ENCODE peak calls at places on chromosome 17, in eight cellular contexts. O, M, C, S, N, E, L and T are unnamed samples.

GRCh38 chr17:27461192-27461859 is 5.1 kb downstream of the KSR1 start:
- DNase-seq in O (no peak), M (no peak), C (no peak), S (no peak), N (no peak), E (no peak), L (no peak), T (no peak)

GRCh38 chr17:2275722-2276121 is 27.9 kb downstream of the SMG6 start:
- DNase-seq in O (no peak), M (no peak), C (no peak), S (no peak), N (no peak), E (no peak), L (no peak), T (no peak)

GRCh38 chr17:1830288-1830687 is 483 bp downstream of the RPA1 start:
- DNase-seq in O (no peak), M (peak), C (no peak), S (peak), N (peak), E (peak), L (peak), T (no peak)

GRCh38 chr17:10309003-10309974 is 63.5 kb downstream of the MYH13 start:
- DNase-seq in O (no peak), M (no peak), C (no peak), S (no peak), N (no peak), E (no peak), L (no peak), T (no peak)

GRCh38 chr17:82321947-82322466 is 4.6 kb upstream of the CD7 start:
- DNase-seq in O (no peak), M (no peak), C (no peak), S (no peak), N (no peak), E (no peak), L (no peak), T (no peak)

GRCh38 chr17:6505425-6506142 is 50.8 kb downstream of the PITPNM3 start:
- DNase-seq in O (no peak), M (no peak), C (no peak), S (no peak), N (no peak), E (peak), L (no peak), T (no peak)

GRCh38 chr17:44039829-44040635 is 25.3 kb upstream of the TMEM101 start:
- DNase-seq in O (no peak), M (no peak), C (no peak), S (no peak), N (no peak), E (no peak), L (no peak), T (no peak)

GRCh38 chr17:83073389-83074063 is 5.9 kb upstream of the METRNL start:
- DNase-seq in O (no peak), M (peak), C (peak), S (no peak), N (no peak), E (peak), L (no peak), T (no peak)

GRCh38 chr17:46964315-46965265 is 14.5 kb downstream of the RPRML start:
- DNase-seq in O (no peak), M (no peak), C (no peak), S (no peak), N (no peak), E (no peak), L (peak), T (no peak)

GRCh38 chr17:62187681-62188080 is 122.6 kb upstream of the MED13 start:
- DNase-seq in O (no peak), M (no peak), C (no peak), S (no peak), N (no peak), E (peak), L (no peak), T (peak)

GRCh38 chr17:45177563-45177962 is 15.9 kb downstream of the HEXIM2 start:
- DNase-seq in O (no peak), M (no peak), C (no peak), S (no peak), N (no peak), E (no peak), L (no peak), T (no peak)

GRCh38 chr17:3766783-3767182 is 34.2 kb downstream of the ITGAE start:
- DNase-seq in O (no peak), M (no peak), C (no peak), S (no peak), N (no peak), E (no peak), L (no peak), T (no peak)

GRCh38 chr17:76082326-76083251 is 3.6 kb downstream of the ZACN start:
- DNase-seq in O (no peak), M (no peak), C (no peak), S (no peak), N (no peak), E (no peak), L (peak), T (no peak)

GRCh38 chr17:78583091-78583490 is 5.9 kb upstream of the DNAH17 start:
- DNase-seq in O (no peak), M (no peak), C (no peak), S (no peak), N (peak), E (peak), L (peak), T (no peak)

DNA sequence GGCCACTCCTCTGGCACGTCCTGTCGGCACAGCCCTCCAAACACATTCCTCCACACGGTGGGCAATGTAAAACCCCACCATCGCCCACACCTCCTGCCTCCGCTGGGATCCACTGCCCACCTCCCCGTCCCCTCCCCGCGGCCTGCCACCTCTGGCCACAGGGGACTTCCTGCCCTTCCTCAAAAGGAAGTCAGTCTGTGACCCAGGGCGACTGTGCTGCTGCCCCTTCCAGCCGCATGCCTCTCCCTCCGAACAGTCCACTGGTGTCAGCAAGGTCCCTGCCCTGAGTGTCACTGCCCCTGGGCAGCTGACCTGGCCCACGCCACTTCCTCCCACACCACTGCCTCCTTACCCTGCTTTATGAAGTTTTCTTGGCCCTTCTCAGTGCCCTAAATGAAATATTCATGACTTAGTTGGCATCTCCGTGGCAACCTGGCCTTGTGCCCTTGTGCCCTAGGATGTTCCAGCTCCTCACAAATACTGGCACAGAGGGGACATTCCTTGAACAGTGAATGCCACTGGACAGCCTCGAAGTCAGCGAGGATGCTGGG is 2.0 kb downstream of the PLD6 start:
- DNase-seq in O (no peak), M (no peak), C (no peak), S (no peak), N (no peak), E (no peak), L (peak), T (no peak)
- H3K4me3 ChIP-seq in O (no peak), M (no peak), C (no peak), S (peak), N (no peak), E (no peak), L (no peak), T (no peak)

GRCh38 chr17:42674755-42675347 is 1.9 kb downstream of the PLEKHH3 start:
- DNase-seq in O (no peak), M (no peak), C (no peak), S (no peak), N (peak), E (peak), L (peak), T (no peak)
- H3K4me3 ChIP-seq in O (peak), M (peak), C (peak), S (peak), N (peak), E (peak), L (peak), T (peak)

DNA sequence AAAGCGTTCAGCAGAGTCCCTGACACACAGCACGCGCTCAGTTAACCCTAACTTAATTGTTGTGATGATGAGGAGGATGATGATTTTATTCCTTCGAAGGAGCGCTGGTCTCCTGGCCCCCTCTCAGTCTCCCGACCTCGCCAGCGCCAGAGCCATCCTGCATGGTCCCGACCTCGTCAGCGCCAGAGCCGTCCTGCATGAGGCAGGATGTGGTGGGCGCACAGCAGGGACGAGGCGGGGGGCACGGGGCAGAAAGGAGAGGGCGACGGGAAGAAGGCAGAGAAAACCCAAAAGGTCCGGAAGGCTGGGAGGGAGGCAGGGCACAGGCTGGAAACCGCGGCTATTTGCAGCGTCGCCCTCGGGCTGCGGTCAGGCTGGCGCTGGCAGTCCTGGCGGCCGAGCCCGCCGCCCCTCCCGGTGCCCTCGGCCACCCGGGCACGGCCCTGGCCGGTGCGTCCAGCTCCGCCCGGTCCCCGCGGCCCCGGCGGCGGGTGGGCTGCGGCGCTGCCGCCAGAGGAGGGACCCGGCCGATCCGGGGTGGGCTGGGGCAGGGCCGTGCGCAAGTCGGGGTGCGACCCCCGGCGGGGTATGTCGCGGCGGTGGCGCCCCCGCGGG is 3.0 kb upstream of the TAC4 start:
- DNase-seq in O (no peak), M (no peak), C (no peak), S (peak), N (no peak), E (no peak), L (peak), T (no peak)
- H3K4me3 ChIP-seq in O (peak), M (peak), C (peak), S (peak), N (peak), E (peak), L (peak), T (peak)

GRCh38 chr17:80909635-80910034 is 82.0 kb upstream of the CHMP6 start:
- DNase-seq in O (no peak), M (no peak), C (no peak), S (peak), N (no peak), E (no peak), L (no peak), T (no peak)
- H3K4me3 ChIP-seq in O (no peak), M (no peak), C (no peak), S (peak), N (no peak), E (no peak), L (no peak), T (no peak)

DNA sequence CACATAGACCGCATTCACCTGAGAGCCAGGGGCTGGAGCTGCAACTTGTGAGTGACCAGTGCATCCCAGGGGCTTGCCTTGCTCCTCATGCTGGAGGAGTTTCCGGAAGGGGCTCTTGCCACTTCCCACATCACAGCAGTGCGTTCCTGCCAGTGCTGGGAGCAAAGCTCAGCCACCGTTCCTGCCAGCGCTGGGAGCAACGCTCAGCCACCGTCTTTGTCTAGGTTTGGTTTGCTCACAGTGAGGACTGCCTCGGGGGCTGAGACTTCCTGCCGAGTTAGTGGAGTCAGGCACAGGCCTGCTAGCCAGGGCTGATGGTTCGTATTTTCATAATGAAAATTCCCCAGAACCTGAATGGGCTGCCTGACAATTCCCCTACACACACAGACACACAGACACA is 5.4 kb upstream of the CHRNE start:
- DNase-seq in O (no peak), M (no peak), C (peak), S (no peak), N (no peak), E (no peak), L (peak), T (no peak)
- H3K4me3 ChIP-seq in O (no peak), M (no peak), C (peak), S (no peak), N (no peak), E (no peak), L (no peak), T (no peak)

GRCh38 chr17:77459018-77459755 is 318.4 kb downstream of the SEC14L1 start:
- DNase-seq in O (no peak), M (no peak), C (no peak), S (no peak), N (peak), E (no peak), L (no peak), T (no peak)

GRCh38 chr17:77462101-77462500 is 321.3 kb downstream of the SEC14L1 start:
- DNase-seq in O (no peak), M (no peak), C (no peak), S (no peak), N (peak), E (no peak), L (no peak), T (no peak)

GRCh38 chr17:77458202-77459017 is 317.6 kb downstream of the SEC14L1 start:
- DNase-seq in O (no peak), M (no peak), C (no peak), S (no peak), N (no peak), E (no peak), L (no peak), T (no peak)

GRCh38 chr17:77461277-77462057 is 320.7 kb downstream of the SEC14L1 start:
- DNase-seq in O (no peak), M (no peak), C (no peak), S (no peak), N (peak), E (no peak), L (no peak), T (no peak)

DNA sequence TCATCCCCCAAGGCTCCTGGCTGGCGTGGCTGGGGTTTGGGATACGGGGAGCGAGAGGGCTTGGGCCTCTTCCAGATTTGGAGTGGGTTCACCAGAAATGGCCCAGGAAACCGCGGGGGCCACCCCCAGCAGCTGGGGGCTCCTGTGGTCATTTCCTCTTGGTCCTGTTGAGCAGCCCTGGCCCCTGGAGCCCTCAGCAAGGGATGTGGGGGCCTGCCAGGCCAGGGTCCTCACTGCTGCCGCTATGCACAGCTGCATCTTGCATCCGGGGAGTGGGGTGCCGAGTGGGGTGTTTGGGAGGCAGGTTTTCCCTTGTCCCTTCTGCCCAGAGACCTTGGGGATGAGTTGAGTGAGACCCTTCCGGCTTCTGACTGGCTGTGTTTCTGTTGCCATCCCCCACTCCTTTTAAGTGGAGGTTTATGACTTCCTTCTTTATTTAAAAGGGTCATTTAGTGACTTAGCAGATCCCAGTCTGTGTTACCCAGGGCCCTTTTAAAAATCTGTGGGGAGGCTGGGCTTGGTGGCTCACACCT is 319.8 kb downstream of the SEC14L1 start:
- DNase-seq in O (no peak), M (no peak), C (no peak), S (no peak), N (peak), E (no peak), L (no peak), T (no peak)
- H3K4me3 ChIP-seq in O (no peak), M (no peak), C (no peak), S (no peak), N (peak), E (no peak), L (no peak), T (no peak)

DNA sequence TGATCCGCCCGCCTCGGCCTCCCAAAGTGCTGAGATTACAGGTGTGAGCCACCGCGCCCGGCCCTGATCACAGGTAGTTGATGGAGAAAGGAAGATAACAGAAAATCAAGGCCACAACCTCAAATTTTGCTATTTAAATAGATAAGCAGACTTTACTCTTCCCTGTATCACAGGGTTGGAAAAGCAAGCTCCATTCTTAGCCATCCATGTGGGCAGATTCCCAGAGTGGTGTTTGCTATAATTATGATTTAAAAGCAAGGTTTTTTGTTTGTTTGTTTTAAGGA is 44.4 kb downstream of the TUBD1 start:
- DNase-seq in O (no peak), M (peak), C (no peak), S (no peak), N (no peak), E (no peak), L (no peak), T (no peak)
- H3K4me3 ChIP-seq in O (no peak), M (peak), C (no peak), S (no peak), N (no peak), E (no peak), L (no peak), T (no peak)

DNA sequence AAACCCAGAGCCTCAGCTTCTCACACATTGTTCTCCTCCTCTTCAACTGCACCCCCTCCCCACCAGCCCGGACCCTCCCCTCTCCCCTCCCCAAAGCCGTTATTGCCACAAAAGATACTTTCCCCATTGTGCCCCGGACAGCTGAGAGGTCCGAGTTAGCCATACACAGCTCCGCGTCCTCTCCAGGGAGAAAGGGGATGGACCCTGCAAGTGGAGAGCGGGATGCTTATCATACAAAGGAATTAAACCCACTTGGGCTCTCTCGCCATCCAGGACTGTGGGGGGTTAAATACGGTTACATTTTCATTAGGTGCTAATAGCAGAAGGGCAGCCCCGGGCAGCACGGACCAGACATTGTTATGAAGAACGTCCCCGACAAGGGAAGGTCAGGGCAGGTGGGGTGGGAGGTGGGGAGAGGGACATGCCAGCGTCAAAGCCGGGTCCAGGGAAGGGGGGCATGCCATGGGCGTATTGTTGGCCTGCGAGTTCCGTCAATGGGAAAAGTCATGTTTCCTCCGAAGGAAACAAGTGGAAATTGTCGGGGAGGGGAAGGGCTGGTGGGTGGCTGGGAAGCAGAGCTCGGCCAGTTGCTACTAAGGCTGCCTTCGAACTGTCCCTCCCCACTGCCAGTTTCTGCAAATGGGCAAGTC is 99.1 kb downstream of the SOX9 start:
- DNase-seq in O (no peak), M (no peak), C (no peak), S (no peak), N (no peak), E (no peak), L (peak), T (no peak)
- H3K4me3 ChIP-seq in O (no peak), M (no peak), C (no peak), S (no peak), N (no peak), E (no peak), L (peak), T (no peak)

GRCh38 chr17:39737761-39738567 is at the start of gene GRB7:
- DNase-seq in O (no peak), M (peak), C (no peak), S (peak), N (no peak), E (no peak), L (peak), T (no peak)
- H3K4me3 ChIP-seq in O (no peak), M (peak), C (peak), S (peak), N (no peak), E (no peak), L (peak), T (no peak)